ENCODE peak calls at places on chromosomes 6 and 20, in five cellular contexts. Z, O, U, J and F are unnamed samples. For H3K27me3, the result is how much of the 10 kb centered on the place peaks cover.

GRCh38 chr6:168127384-168127868 is 48.4 kb upstream of the FRMD1 start:
- DNase-seq in Z (no peak), O (no peak), U (no peak), J (peak), F (peak)

GRCh38 chr20:36094497-36094896 is 60.0 kb upstream of the EPB41L1 start:
- DNase-seq in Z (no peak), O (peak), U (no peak), J (no peak), F (no peak)

GRCh38 chr6:70706491-70707123 is 38.9 kb downstream of the SMAP1 start:
- DNase-seq in Z (no peak), O (no peak), U (no peak), J (no peak), F (no peak)

GRCh38 chr6:41546866-41547798 is 951 bp downstream of the FOXP4 start:
- DNase-seq in Z (peak), O (no peak), U (peak), J (peak), F (peak)

GRCh38 chr6:41373919-41374617 is 38.7 kb downstream of the NCR2 start:
- DNase-seq in Z (no peak), O (no peak), U (no peak), J (no peak), F (no peak)

GRCh38 chr20:58251979-58252591 is 23.6 kb upstream of the ANKRD60 start:
- DNase-seq in Z (peak), O (no peak), U (no peak), J (no peak), F (no peak)

GRCh38 chr6:64904616-64905015 is 802.4 kb downstream of the EYS start:
- DNase-seq in Z (no peak), O (no peak), U (no peak), J (no peak), F (no peak)

GRCh38 chr6:30211306-30211705 is 1.9 kb downstream of the TRIM26 start:
- DNase-seq in Z (no peak), O (no peak), U (no peak), J (no peak), F (no peak)

GRCh38 chr6:106244931-106245330 is 80.6 kb downstream of the ATG5 start:
- DNase-seq in Z (no peak), O (no peak), U (no peak), J (no peak), F (no peak)

GRCh38 chr20:57260065-57260958 is 6.1 kb downstream of the BMP7 start:
- DNase-seq in Z (no peak), O (no peak), U (no peak), J (no peak), F (no peak)

GRCh38 chr20:58868795-58869194 is 16.3 kb downstream of the GNAS start:
- DNase-seq in Z (no peak), O (no peak), U (no peak), J (no peak), F (no peak)

GRCh38 chr6:129544892-129545612 is 164.9 kb downstream of the ARHGAP18 start:
- DNase-seq in Z (peak), O (no peak), U (no peak), J (no peak), F (no peak)

GRCh38 chr6:82862543-82862942 is 203.1 kb downstream of the UBE3D start:
- DNase-seq in Z (no peak), O (no peak), U (no peak), J (no peak), F (no peak)

GRCh38 chr20:9839626-9840025 is 750 bp upstream of the PAK5 start:
- DNase-seq in Z (no peak), O (no peak), U (no peak), J (peak), F (no peak)

GRCh38 chr20:36441416-36441815 is 99.9 kb upstream of the MYL9 start:
- DNase-seq in Z (no peak), O (no peak), U (no peak), J (no peak), F (no peak)

GRCh38 chr6:96900873-96901272 is 3.2 kb upstream of the NDUFAF4 start:
- DNase-seq in Z (no peak), O (no peak), U (no peak), J (no peak), F (no peak)

GRCh38 chr20:50471231-50471630 is 39.0 kb upstream of the PTPN1 start:
- DNase-seq in Z (no peak), O (no peak), U (no peak), J (no peak), F (no peak)

GRCh38 chr20:59765599-59766177 is 161.3 kb downstream of the PHACTR3 start:
- DNase-seq in Z (no peak), O (no peak), U (no peak), J (no peak), F (no peak)

GRCh38 chr6:136959471-136959891 is 37.4 kb downstream of the SLC35D3 start:
- DNase-seq in Z (no peak), O (no peak), U (peak), J (no peak), F (no peak)

GRCh38 chr6:13604546-13605416 is 10.4 kb upstream of the NOL7 start:
- DNase-seq in Z (no peak), O (no peak), U (no peak), J (no peak), F (no peak)

GRCh38 chr6:19463250-19463649 is 373.9 kb upstream of the ID4 start:
- DNase-seq in Z (no peak), O (no peak), U (no peak), J (peak), F (no peak)

GRCh38 chr6:71412559-71412958 is 123.9 kb downstream of the OGFRL1 start:
- DNase-seq in Z (no peak), O (no peak), U (no peak), J (no peak), F (no peak)

GRCh38 chr6:72286911-72287311 is 335.0 kb upstream of the KCNQ5 start:
- DNase-seq in Z (peak), O (no peak), U (no peak), J (no peak), F (no peak)

GRCh38 chr6:110590821-110591351 is 114.5 kb upstream of the SLC22A16 start:
- DNase-seq in Z (peak), O (no peak), U (no peak), J (no peak), F (no peak)

GRCh38 chr6:38193486-38194281 is 374.2 kb downstream of the ZFAND3 start:
- DNase-seq in Z (no peak), O (no peak), U (no peak), J (no peak), F (no peak)

GRCh38 chr20:50980851-50981713 is 22.5 kb downstream of the MOCS3 start:
- DNase-seq in Z (peak), O (peak), U (peak), J (no peak), F (no peak)

GRCh38 chr6:10558575-10558974 is 37.4 kb downstream of the GCNT2 start:
- DNase-seq in Z (no peak), O (peak), U (no peak), J (peak), F (no peak)

GRCh38 chr20:19817017-19817416 is 59.0 kb downstream of the RIN2 start:
- DNase-seq in Z (peak), O (peak), U (no peak), J (no peak), F (no peak)

GRCh38 chr20:44074252-44075151 is 112.5 kb downstream of the JPH2 start:
- DNase-seq in Z (peak), O (peak), U (no peak), J (peak), F (peak)

GRCh38 chr6:119346450-119346849 is 3.1 kb downstream of the MAN1A1 start:
- DNase-seq in Z (no peak), O (no peak), U (no peak), J (no peak), F (no peak)

GRCh38 chr6:166721576-166721975 is 94.5 kb upstream of the RPS6KA2 start:
- DNase-seq in Z (no peak), O (no peak), U (no peak), J (no peak), F (no peak)

GRCh38 chr6:8857160-8857559 is 421.8 kb upstream of the SLC35B3 start:
- DNase-seq in Z (no peak), O (no peak), U (no peak), J (no peak), F (no peak)

GRCh38 chr20:31767805-31768204 is 28.7 kb downstream of the TPX2 start:
- DNase-seq in Z (no peak), O (no peak), U (no peak), J (no peak), F (no peak)

GRCh38 chr6:22349528-22349927 is 52.7 kb upstream of the PRL start:
- DNase-seq in Z (no peak), O (no peak), U (no peak), J (no peak), F (no peak)

GRCh38 chr6:2375443-2375842 is 130.0 kb upstream of the GMDS start:
- DNase-seq in Z (no peak), O (no peak), U (no peak), J (no peak), F (no peak)

GRCh38 chr6:158680441-158680840 is 30.6 kb downstream of the SYTL3 start:
- DNase-seq in Z (no peak), O (no peak), U (no peak), J (no peak), F (no peak)
- H3K27me3 ChIP-seq in Z (under half), O (under half), U (under half), J (under half), F (under half)

DNA sequence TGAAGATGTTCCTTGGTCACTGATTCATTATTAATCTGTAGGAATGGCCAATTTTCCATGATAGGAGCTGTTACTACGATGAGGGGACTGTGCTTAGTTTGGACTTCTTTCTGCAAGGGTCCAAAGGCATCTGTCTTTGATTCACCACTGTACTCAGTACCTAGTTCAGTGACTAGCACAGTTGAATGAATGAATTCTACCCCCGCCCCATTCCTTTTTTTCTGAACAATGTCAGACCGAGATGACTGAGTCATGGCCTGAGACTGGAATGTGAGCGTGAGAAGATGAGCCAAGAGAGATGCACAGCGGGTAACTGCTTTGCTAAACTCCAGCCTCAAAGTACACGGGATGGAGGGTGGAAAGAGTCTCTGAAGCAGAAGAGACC is 419 bp upstream of the SNHG17 start:
- DNase-seq in Z (peak), O (no peak), U (no peak), J (no peak), F (no peak)
- H3K27ac ChIP-seq in Z (peak), O (no peak), U (no peak), J (no peak), F (peak)

GRCh38 chr6:146931214-146931613 is 273.0 kb upstream of the STXBP5 start:
- DNase-seq in Z (no peak), O (no peak), U (no peak), J (no peak), F (no peak)
- TF ChIP-seq CTCF in Z (no peak), O (no peak), U (no peak), J (no peak), F (no peak)

DNA sequence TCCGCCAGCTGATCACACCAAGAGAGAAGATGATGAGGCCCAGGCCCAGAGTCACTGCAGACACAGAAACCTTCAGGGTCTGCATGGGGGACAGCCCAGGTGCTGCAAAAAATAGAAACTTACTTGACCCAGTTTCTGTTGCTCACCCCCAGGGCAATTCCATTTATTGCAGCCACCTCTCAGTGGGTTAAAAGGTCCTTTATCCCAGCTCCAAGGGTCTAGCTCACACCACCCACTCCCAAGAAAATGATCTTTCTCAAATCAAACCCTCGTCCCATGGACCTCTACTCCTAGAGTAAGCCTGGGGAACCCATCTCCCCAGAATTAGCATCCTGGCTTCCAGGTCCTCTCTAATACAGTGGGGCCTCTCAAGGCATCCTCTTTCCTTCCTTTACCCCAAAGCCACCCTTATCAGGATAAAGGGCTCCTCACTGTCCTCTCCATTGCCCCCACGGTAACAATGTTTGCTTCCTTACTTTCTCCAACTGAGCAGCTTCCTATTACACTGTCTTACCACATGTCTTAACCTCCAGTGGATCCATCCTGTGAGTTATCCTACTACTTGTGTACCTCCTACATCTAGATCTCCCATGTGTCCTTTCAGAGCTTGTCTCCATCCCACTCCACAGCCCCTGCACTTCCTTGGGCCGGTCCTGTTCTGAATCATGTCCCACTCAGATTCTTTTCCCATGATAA is 5.1 kb downstream of the HLA-DMB start:
- DNase-seq in Z (no peak), O (no peak), U (no peak), J (no peak), F (no peak)
- H3K27me3 ChIP-seq in Z (under half), O (under half), U (under half), J (under half), F (under half)